ENCODE peak calls at places on chromosomes 7 and 10, in seven cellular contexts. One of them, this sample, is unnamed.

GRCh38 chr10:117094856-117095255 is 43.2 kb downstream of the VAX1 start:
- DNase-seq in pancreas: no peak
- DNase-seq in CD4-positive, alpha-beta memory T cell: no peak
- DNase-seq in foreskin keratinocyte: no peak
- DNase-seq in colonic mucosa: no peak
- DNase-seq in substantia nigra: no peak
- DNase-seq in SJSA1: no peak
- DNase-seq in this sample: no peak

GRCh38 chr10:103861501-103861900 is 6.1 kb upstream of the SH3PXD2A start:
- DNase-seq in pancreas: no peak
- DNase-seq in CD4-positive, alpha-beta memory T cell: no peak
- DNase-seq in foreskin keratinocyte: no peak
- DNase-seq in colonic mucosa: no peak
- DNase-seq in substantia nigra: no peak
- DNase-seq in SJSA1: no peak
- DNase-seq in this sample: no peak

GRCh38 chr7:156927571-156928405 is 21.7 kb upstream of the NOM1 start:
- DNase-seq in pancreas: no peak
- DNase-seq in CD4-positive, alpha-beta memory T cell: no peak
- DNase-seq in foreskin keratinocyte: peak
- DNase-seq in colonic mucosa: no peak
- DNase-seq in substantia nigra: no peak
- DNase-seq in SJSA1: no peak
- DNase-seq in this sample: no peak

GRCh38 chr10:1110674-1111119 is 54.5 kb downstream of the WDR37 start:
- DNase-seq in pancreas: no peak
- DNase-seq in CD4-positive, alpha-beta memory T cell: no peak
- DNase-seq in foreskin keratinocyte: no peak
- DNase-seq in colonic mucosa: no peak
- DNase-seq in substantia nigra: no peak
- DNase-seq in SJSA1: no peak
- DNase-seq in this sample: no peak

GRCh38 chr7:21041666-21042065 is 255.0 kb upstream of the SP8 start:
- DNase-seq in pancreas: no peak
- DNase-seq in CD4-positive, alpha-beta memory T cell: no peak
- DNase-seq in foreskin keratinocyte: no peak
- DNase-seq in colonic mucosa: no peak
- DNase-seq in substantia nigra: no peak
- DNase-seq in SJSA1: no peak
- DNase-seq in this sample: no peak

GRCh38 chr7:129617607-129618006 is 6.1 kb downstream of the NRF1 start:
- DNase-seq in pancreas: no peak
- DNase-seq in CD4-positive, alpha-beta memory T cell: no peak
- DNase-seq in foreskin keratinocyte: no peak
- DNase-seq in colonic mucosa: no peak
- DNase-seq in substantia nigra: no peak
- DNase-seq in SJSA1: no peak
- DNase-seq in this sample: no peak

GRCh38 chr10:133283931-133284330 is 7.3 kb upstream of the ADAM8 start:
- DNase-seq in pancreas: no peak
- DNase-seq in CD4-positive, alpha-beta memory T cell: no peak
- DNase-seq in foreskin keratinocyte: no peak
- DNase-seq in colonic mucosa: no peak
- DNase-seq in substantia nigra: no peak
- DNase-seq in SJSA1: no peak
- DNase-seq in this sample: no peak

GRCh38 chr7:116180302-116180701 is 30.0 kb upstream of the TES start:
- DNase-seq in pancreas: no peak
- DNase-seq in CD4-positive, alpha-beta memory T cell: peak
- DNase-seq in foreskin keratinocyte: no peak
- DNase-seq in colonic mucosa: no peak
- DNase-seq in substantia nigra: no peak
- DNase-seq in SJSA1: no peak
- DNase-seq in this sample: no peak

GRCh38 chr10:113458944-113459343 is 93.9 kb upstream of the HABP2 start:
- DNase-seq in pancreas: no peak
- DNase-seq in CD4-positive, alpha-beta memory T cell: no peak
- DNase-seq in foreskin keratinocyte: no peak
- DNase-seq in colonic mucosa: no peak
- DNase-seq in substantia nigra: no peak
- DNase-seq in SJSA1: no peak
- DNase-seq in this sample: no peak

GRCh38 chr10:113457408-113457807 is 95.4 kb upstream of the HABP2 start:
- DNase-seq in pancreas: no peak
- DNase-seq in CD4-positive, alpha-beta memory T cell: no peak
- DNase-seq in foreskin keratinocyte: no peak
- DNase-seq in colonic mucosa: no peak
- DNase-seq in substantia nigra: no peak
- DNase-seq in SJSA1: no peak
- DNase-seq in this sample: no peak

GRCh38 chr10:113459672-113460280 is 93.1 kb upstream of the HABP2 start:
- DNase-seq in pancreas: no peak
- DNase-seq in CD4-positive, alpha-beta memory T cell: no peak
- DNase-seq in foreskin keratinocyte: no peak
- DNase-seq in colonic mucosa: no peak
- DNase-seq in substantia nigra: no peak
- DNase-seq in SJSA1: no peak
- DNase-seq in this sample: no peak

GRCh38 chr10:113456741-113457140 is 96.1 kb upstream of the HABP2 start:
- DNase-seq in pancreas: no peak
- DNase-seq in CD4-positive, alpha-beta memory T cell: no peak
- DNase-seq in foreskin keratinocyte: no peak
- DNase-seq in colonic mucosa: no peak
- DNase-seq in substantia nigra: no peak
- DNase-seq in SJSA1: no peak
- DNase-seq in this sample: no peak

DNA sequence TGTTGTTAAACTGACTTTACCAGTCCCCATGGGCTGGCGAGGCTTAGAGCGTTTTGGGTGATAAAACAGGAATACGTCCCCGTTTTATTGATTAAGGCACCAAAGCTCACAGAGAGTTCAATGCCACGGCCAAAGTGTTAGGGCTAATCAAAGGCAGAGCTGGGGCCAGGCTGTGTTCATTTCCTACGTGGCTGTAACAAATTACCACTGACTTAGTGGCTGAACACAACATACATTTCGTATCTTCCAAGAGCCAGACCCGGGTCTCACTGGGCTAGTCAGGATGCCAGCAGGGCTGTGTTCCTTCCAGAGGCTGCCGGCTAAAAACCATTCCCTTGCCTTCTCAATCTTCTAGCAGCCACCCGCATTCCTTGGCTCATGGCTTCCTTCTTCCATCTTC is 94.4 kb upstream of the HABP2 start:
- DNase-seq in pancreas: no peak
- DNase-seq in CD4-positive, alpha-beta memory T cell: no peak
- DNase-seq in foreskin keratinocyte: no peak
- DNase-seq in colonic mucosa: no peak
- DNase-seq in substantia nigra: no peak
- DNase-seq in SJSA1: no peak
- DNase-seq in this sample: no peak
- H3K27ac ChIP-seq in pancreas: no peak
- H3K27ac ChIP-seq in CD4-positive, alpha-beta memory T cell: no peak
- H3K27ac ChIP-seq in foreskin keratinocyte: no peak
- H3K27ac ChIP-seq in colonic mucosa: no peak
- H3K27ac ChIP-seq in substantia nigra: no peak
- H3K27ac ChIP-seq in SJSA1: no peak
- H3K27ac ChIP-seq in this sample: no peak

GRCh38 chr10:6140141-6140841 is 51.5 kb downstream of the RBM17 start:
- DNase-seq in pancreas: peak
- DNase-seq in CD4-positive, alpha-beta memory T cell: peak
- DNase-seq in foreskin keratinocyte: no peak
- DNase-seq in colonic mucosa: peak
- DNase-seq in substantia nigra: no peak
- DNase-seq in SJSA1: no peak
- DNase-seq in this sample: no peak
- H3K27ac ChIP-seq in pancreas: no peak
- H3K27ac ChIP-seq in CD4-positive, alpha-beta memory T cell: peak
- H3K27ac ChIP-seq in foreskin keratinocyte: no peak
- H3K27ac ChIP-seq in colonic mucosa: peak
- H3K27ac ChIP-seq in substantia nigra: no peak
- H3K27ac ChIP-seq in SJSA1: no peak
- H3K27ac ChIP-seq in this sample: no peak

GRCh38 chr7:13017325-13017853 is 330.0 kb downstream of the ARL4A start:
- DNase-seq in pancreas: no peak
- DNase-seq in CD4-positive, alpha-beta memory T cell: no peak
- DNase-seq in foreskin keratinocyte: peak
- DNase-seq in colonic mucosa: no peak
- DNase-seq in substantia nigra: no peak
- DNase-seq in SJSA1: no peak
- DNase-seq in this sample: peak

GRCh38 chr7:13016036-13016581 is 328.7 kb downstream of the ARL4A start:
- DNase-seq in pancreas: no peak
- DNase-seq in CD4-positive, alpha-beta memory T cell: no peak
- DNase-seq in foreskin keratinocyte: no peak
- DNase-seq in colonic mucosa: no peak
- DNase-seq in substantia nigra: no peak
- DNase-seq in SJSA1: no peak
- DNase-seq in this sample: no peak

GRCh38 chr7:13021566-13021965 is 334.1 kb downstream of the ARL4A start:
- DNase-seq in pancreas: no peak
- DNase-seq in CD4-positive, alpha-beta memory T cell: no peak
- DNase-seq in foreskin keratinocyte: no peak
- DNase-seq in colonic mucosa: no peak
- DNase-seq in substantia nigra: no peak
- DNase-seq in SJSA1: peak
- DNase-seq in this sample: no peak

GRCh38 chr7:13016633-13017324 is 329.3 kb downstream of the ARL4A start:
- DNase-seq in pancreas: no peak
- DNase-seq in CD4-positive, alpha-beta memory T cell: no peak
- DNase-seq in foreskin keratinocyte: peak
- DNase-seq in colonic mucosa: no peak
- DNase-seq in substantia nigra: no peak
- DNase-seq in SJSA1: no peak
- DNase-seq in this sample: no peak

GRCh38 chr7:13017881-13018280 is 330.4 kb downstream of the ARL4A start:
- DNase-seq in pancreas: no peak
- DNase-seq in CD4-positive, alpha-beta memory T cell: no peak
- DNase-seq in foreskin keratinocyte: no peak
- DNase-seq in colonic mucosa: no peak
- DNase-seq in substantia nigra: no peak
- DNase-seq in SJSA1: no peak
- DNase-seq in this sample: peak
- H3K27ac ChIP-seq in pancreas: no peak
- H3K27ac ChIP-seq in CD4-positive, alpha-beta memory T cell: no peak
- H3K27ac ChIP-seq in foreskin keratinocyte: no peak
- H3K27ac ChIP-seq in colonic mucosa: peak
- H3K27ac ChIP-seq in substantia nigra: no peak
- H3K27ac ChIP-seq in SJSA1: no peak
- H3K27ac ChIP-seq in this sample: peak

GRCh38 chr10:86489071-86489810 is 32.4 kb downstream of the WAPL start:
- DNase-seq in pancreas: no peak
- DNase-seq in CD4-positive, alpha-beta memory T cell: no peak
- DNase-seq in foreskin keratinocyte: no peak
- DNase-seq in colonic mucosa: no peak
- DNase-seq in substantia nigra: no peak
- DNase-seq in SJSA1: no peak
- DNase-seq in this sample: no peak
- H3K27ac ChIP-seq in pancreas: no peak
- H3K27ac ChIP-seq in CD4-positive, alpha-beta memory T cell: no peak
- H3K27ac ChIP-seq in foreskin keratinocyte: no peak
- H3K27ac ChIP-seq in colonic mucosa: no peak
- H3K27ac ChIP-seq in substantia nigra: peak
- H3K27ac ChIP-seq in SJSA1: no peak
- H3K27ac ChIP-seq in this sample: no peak